ENCODE peak calls at places on chromosomes 2 and 18, in ten cellular contexts. H is heart left ventricle; Q is A172; V is endothelial cell; B is NCI-H82; E is GM06990; M is NCI-H2029 treated with DMSO at 0.1 percent for 48 hours; G is activated CD4-positive, alpha-beta T cell treated with anti-CD3 and anti-CD28 coated beads for 36 hours; A is HFFc6; T is HEK293T. W is an unnamed sample.

GRCh38 chr2:60519259-60519863 is 34.1 kb downstream of the BCL11A start:
- DNase-seq in H (no peak), Q (no peak), V (no peak), B (no peak), E (no peak), M (no peak), G (no peak), A (no peak), T (no peak), W (no peak)

GRCh38 chr2:230680463-230681195 is 32.0 kb upstream of the CAB39 start:
- DNase-seq in H (no peak), Q (no peak), V (no peak), B (no peak), E (no peak), M (no peak), G (peak; percentile 62), A (peak; percentile 92), T (no peak), W (no peak)

GRCh38 chr2:89842180-89842908 is 1150.9 kb downstream of the RPIA start:
- DNase-seq in H (no peak), Q (no peak), V (no peak), B (no peak), E (no peak), M (no peak), G (no peak), A (no peak), T (no peak), W (no peak)

GRCh38 chr18:37435996-37436395 is 129.6 kb downstream of the CELF4 start:
- DNase-seq in H (no peak), Q (no peak), V (no peak), B (no peak), E (no peak), M (no peak), G (no peak), A (no peak), T (no peak), W (no peak)

GRCh38 chr2:236171213-236172201 is 3.3 kb upstream of the GBX2 start:
- DNase-seq in H (no peak), Q (no peak), V (no peak), B (no peak), E (no peak), M (no peak), G (no peak), A (no peak), T (no peak), W (no peak)

GRCh38 chr18:47050468-47050867 is 15.0 kb upstream of the ELOA2 start:
- DNase-seq in H (no peak), Q (peak; percentile 11), V (peak; percentile 29), B (peak; percentile 60), E (peak; percentile 26), M (no peak), G (peak; percentile 10), A (peak; percentile 47), T (peak; percentile 15), W (peak; percentile 15)

GRCh38 chr2:25690058-25690457 is 16.7 kb upstream of the DTNB start:
- DNase-seq in H (no peak), Q (peak; percentile 64), V (no peak), B (no peak), E (no peak), M (no peak), G (no peak), A (peak; percentile 37), T (no peak), W (no peak)

GRCh38 chr2:8479298-8479697 is 202.6 kb upstream of the ID2 start:
- DNase-seq in H (peak; percentile 72), Q (no peak), V (no peak), B (no peak), E (no peak), M (no peak), G (no peak), A (no peak), T (no peak), W (peak; percentile 69)

GRCh38 chr18:51361130-51361860 is 163.8 kb upstream of the MEX3C start:
- DNase-seq in H (no peak), Q (peak; percentile 29), V (peak; percentile 33), B (peak; percentile 24), E (no peak), M (no peak), G (no peak), A (no peak), T (no peak), W (no peak)

GRCh38 chr2:67486041-67486796 is 89.1 kb downstream of the ETAA1 start:
- DNase-seq in H (peak; percentile 52), Q (peak; percentile 48), V (no peak), B (no peak), E (no peak), M (no peak), G (peak; percentile 6), A (no peak), T (no peak), W (peak; percentile 6)

GRCh38 chr2:98809878-98810587 is 79.1 kb upstream of the MGAT4A start:
- DNase-seq in H (no peak), Q (no peak), V (no peak), B (no peak), E (no peak), M (no peak), G (no peak), A (no peak), T (no peak), W (no peak)

GRCh38 chr18:55001625-55002024 is 42.4 kb upstream of the CCDC68 start:
- DNase-seq in H (no peak), Q (no peak), V (no peak), B (no peak), E (no peak), M (no peak), G (no peak), A (no peak), T (no peak), W (no peak)

GRCh38 chr2:114807666-114808065 is 365.2 kb downstream of the DPP10 start:
- DNase-seq in H (no peak), Q (no peak), V (no peak), B (no peak), E (no peak), M (peak; percentile 91), G (no peak), A (no peak), T (no peak), W (no peak)

GRCh38 chr18:79371536-79372210 is 24.1 kb upstream of the NFATC1 start:
- DNase-seq in H (no peak), Q (no peak), V (no peak), B (no peak), E (no peak), M (no peak), G (peak; percentile 26), A (no peak), T (no peak), W (no peak)

GRCh38 chr2:95323347-95324155 is 26.4 kb downstream of the KCNIP3 start:
- DNase-seq in H (no peak), Q (peak; percentile 48), V (peak; percentile 45), B (peak; percentile 62), E (no peak), M (no peak), G (peak; percentile 47), A (no peak), T (peak; percentile 65), W (no peak)

GRCh38 chr2:96207073-96207777 is 1.4 kb downstream of the STARD7 start:
- DNase-seq in H (no peak), Q (no peak), V (no peak), B (no peak), E (no peak), M (no peak), G (peak; percentile 16), A (no peak), T (no peak), W (no peak)

GRCh38 chr2:150403457-150403856 is 84.0 kb downstream of the RND3 start:
- DNase-seq in H (no peak), Q (no peak), V (no peak), B (no peak), E (peak; percentile 29), M (no peak), G (no peak), A (no peak), T (no peak), W (no peak)

GRCh38 chr2:131031431-131031841 is 61.8 kb downstream of the FAM168B start:
- DNase-seq in H (no peak), Q (no peak), V (no peak), B (no peak), E (no peak), M (no peak), G (no peak), A (no peak), T (no peak), W (no peak)

GRCh38 chr2:208415897-208416296 is 9.3 kb downstream of the PTH2R start:
- DNase-seq in H (no peak), Q (no peak), V (no peak), B (no peak), E (peak; percentile 19), M (no peak), G (no peak), A (no peak), T (no peak), W (no peak)

GRCh38 chr2:36277146-36277808 is 78.3 kb upstream of the CRIM1 start:
- DNase-seq in H (no peak), Q (peak; percentile 93), V (no peak), B (no peak), E (no peak), M (no peak), G (peak; percentile 59), A (peak; percentile 88), T (no peak), W (no peak)

GRCh38 chr2:204315236-204315662 is 230.0 kb upstream of the PARD3B start:
- DNase-seq in H (no peak), Q (peak; percentile 61), V (no peak), B (peak; percentile 59), E (no peak), M (no peak), G (no peak), A (no peak), T (no peak), W (no peak)

GRCh38 chr2:197705912-197706838 is 1.0 kb downstream of the MARS2 start:
- DNase-seq in H (no peak), Q (peak; percentile 34), V (peak; percentile 44), B (peak; percentile 52), E (no peak), M (no peak), G (peak; percentile 23), A (no peak), T (no peak), W (peak; percentile 12)

GRCh38 chr18:75880913-75881504 is 453.5 kb upstream of the SMIM21 start:
- DNase-seq in H (no peak), Q (no peak), V (no peak), B (peak; percentile 92), E (no peak), M (no peak), G (no peak), A (no peak), T (no peak), W (no peak)

GRCh38 chr2:8094571-8094970 is 587.3 kb upstream of the ID2 start:
- DNase-seq in H (peak; percentile 34), Q (no peak), V (no peak), B (no peak), E (no peak), M (no peak), G (no peak), A (no peak), T (no peak), W (no peak)

GRCh38 chr2:182866461-182867369 is at the start of gene FRZB:
- DNase-seq in H (peak; percentile 84), Q (no peak), V (peak; percentile 62), B (peak; percentile 63), E (no peak), M (no peak), G (peak; percentile 25), A (peak; percentile 10), T (peak; percentile 62), W (peak; percentile 73)

GRCh38 chr2:95034221-95034620 is 8.7 kb downstream of the MAL start:
- DNase-seq in H (no peak), Q (peak; percentile 91), V (no peak), B (no peak), E (no peak), M (no peak), G (peak; percentile 50), A (no peak), T (no peak), W (no peak)

GRCh38 chr2:55719852-55720251 is 26.2 kb upstream of the PNPT1 start:
- DNase-seq in H (no peak), Q (no peak), V (no peak), B (no peak), E (no peak), M (no peak), G (no peak), A (no peak), T (no peak), W (no peak)

GRCh38 chr2:137929504-137929886 is 34.8 kb upstream of the HNMT start:
- DNase-seq in H (no peak), Q (no peak), V (no peak), B (peak; percentile 97), E (no peak), M (no peak), G (no peak), A (no peak), T (no peak), W (no peak)